ENCODE peak calls at places on chromosomes 11 and 22, in five cellular contexts. C is WTC11; B is activated CD8-positive, alpha-beta T cell treated with anti-CD3 and anti-CD28 coated beads for 36 hours; T is GM10248; L is HCT116. W is an unnamed sample.

GRCh38 chr11:15483205-15483604 is 368.5 kb downstream of the INSC start:
- DNase-seq in C (no peak), B (no peak), T (no peak), L (no peak), W (no peak)

GRCh38 chr11:90171359-90171758 is 36.9 kb downstream of the NAALAD2 start:
- DNase-seq in C (no peak), B (no peak), T (no peak), L (no peak), W (no peak)

GRCh38 chr22:29073618-29074275 is 912 bp downstream of the KREMEN1 start:
- DNase-seq in C (peak), B (no peak), T (no peak), L (no peak), W (peak)

GRCh38 chr11:134120143-134120850 is 51.4 kb downstream of the JAM3 start:
- DNase-seq in C (no peak), B (no peak), T (no peak), L (no peak), W (no peak)

GRCh38 chr11:109071712-109072524 is 350.1 kb upstream of the C11orf87 start:
- DNase-seq in C (no peak), B (no peak), T (no peak), L (no peak), W (no peak)

GRCh38 chr11:45817191-45817590 is 12.2 kb downstream of the SLC35C1 start:
- DNase-seq in C (no peak), B (no peak), T (peak), L (no peak), W (no peak)

GRCh38 chr11:12376259-12376971 is 956 bp upstream of the PARVA start:
- DNase-seq in C (no peak), B (no peak), T (no peak), L (no peak), W (no peak)

GRCh38 chr11:9562716-9563115 is 10.8 kb upstream of the WEE1 start:
- DNase-seq in C (no peak), B (peak), T (no peak), L (no peak), W (no peak)

GRCh38 chr22:32815943-32816342 is 14.4 kb downstream of the TIMP3 start:
- DNase-seq in C (no peak), B (no peak), T (no peak), L (no peak), W (no peak)

GRCh38 chr11:15171956-15172355 is 57.2 kb downstream of the INSC start:
- DNase-seq in C (no peak), B (no peak), T (no peak), L (no peak), W (no peak)

GRCh38 chr22:46050916-46051614 is 74.1 kb upstream of the WNT7B start:
- DNase-seq in C (peak), B (no peak), T (no peak), L (no peak), W (no peak)

GRCh38 chr22:38601221-38601764 is 31.3 kb upstream of the DMC1 start:
- DNase-seq in C (no peak), B (no peak), T (no peak), L (no peak), W (no peak)

GRCh38 chr22:17258015-17258827 is 39.0 kb upstream of the ADA2 start:
- DNase-seq in C (peak), B (peak), T (peak), L (no peak), W (no peak)

DNA sequence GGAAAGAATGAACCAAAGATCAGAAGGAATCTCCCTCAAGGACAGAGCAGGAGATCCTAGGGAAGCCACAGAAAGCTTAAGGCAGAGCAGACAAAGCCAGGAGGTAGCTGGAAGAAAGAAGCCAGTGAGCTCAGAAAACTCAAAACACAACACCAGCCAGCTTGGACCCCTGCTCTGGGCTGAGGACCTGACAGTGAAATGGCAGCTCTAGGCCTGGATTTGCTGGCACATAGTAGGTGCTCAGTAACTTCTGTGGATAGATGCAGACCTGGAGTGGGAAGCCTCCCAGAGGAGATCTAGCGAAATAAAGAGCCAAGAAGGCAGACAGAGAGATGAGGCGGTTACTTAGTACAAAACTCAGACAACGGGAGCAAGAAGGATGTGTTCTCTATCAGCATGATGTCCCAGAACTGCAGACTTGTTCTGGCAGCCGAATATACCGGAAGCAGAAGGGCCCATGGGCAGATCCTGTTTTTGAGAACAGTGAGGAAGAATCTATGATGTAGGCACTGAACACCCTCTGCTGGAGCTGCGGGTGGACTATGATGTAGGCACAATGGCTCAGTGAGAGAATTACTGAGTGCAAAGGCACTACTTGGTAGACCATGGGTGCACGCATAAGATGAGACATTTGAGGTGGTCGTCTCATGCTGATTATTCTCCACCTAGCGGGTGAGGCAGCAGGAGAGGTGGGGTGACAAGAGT is 4.8 kb downstream of the ROBO4 start:
- DNase-seq in C (no peak), B (no peak), T (no peak), L (no peak), W (peak)
- TF ChIP-seq CTCF in C (no peak), B (no peak), T (no peak), L (no peak), W (no peak)

GRCh38 chr22:20193761-20194494 is 43.1 kb upstream of the CCDC188 start:
- DNase-seq in C (no peak), B (no peak), T (no peak), L (no peak), W (no peak)

GRCh38 chr22:20192972-20193760 is 42.3 kb upstream of the CCDC188 start:
- DNase-seq in C (peak), B (no peak), T (no peak), L (no peak), W (no peak)

GRCh38 chr22:20196094-20196840 is 45.4 kb upstream of the CCDC188 start:
- DNase-seq in C (no peak), B (no peak), T (no peak), L (no peak), W (no peak)

GRCh38 chr22:20192293-20192971 is 41.6 kb upstream of the CCDC188 start:
- DNase-seq in C (no peak), B (no peak), T (no peak), L (no peak), W (no peak)

DNA sequence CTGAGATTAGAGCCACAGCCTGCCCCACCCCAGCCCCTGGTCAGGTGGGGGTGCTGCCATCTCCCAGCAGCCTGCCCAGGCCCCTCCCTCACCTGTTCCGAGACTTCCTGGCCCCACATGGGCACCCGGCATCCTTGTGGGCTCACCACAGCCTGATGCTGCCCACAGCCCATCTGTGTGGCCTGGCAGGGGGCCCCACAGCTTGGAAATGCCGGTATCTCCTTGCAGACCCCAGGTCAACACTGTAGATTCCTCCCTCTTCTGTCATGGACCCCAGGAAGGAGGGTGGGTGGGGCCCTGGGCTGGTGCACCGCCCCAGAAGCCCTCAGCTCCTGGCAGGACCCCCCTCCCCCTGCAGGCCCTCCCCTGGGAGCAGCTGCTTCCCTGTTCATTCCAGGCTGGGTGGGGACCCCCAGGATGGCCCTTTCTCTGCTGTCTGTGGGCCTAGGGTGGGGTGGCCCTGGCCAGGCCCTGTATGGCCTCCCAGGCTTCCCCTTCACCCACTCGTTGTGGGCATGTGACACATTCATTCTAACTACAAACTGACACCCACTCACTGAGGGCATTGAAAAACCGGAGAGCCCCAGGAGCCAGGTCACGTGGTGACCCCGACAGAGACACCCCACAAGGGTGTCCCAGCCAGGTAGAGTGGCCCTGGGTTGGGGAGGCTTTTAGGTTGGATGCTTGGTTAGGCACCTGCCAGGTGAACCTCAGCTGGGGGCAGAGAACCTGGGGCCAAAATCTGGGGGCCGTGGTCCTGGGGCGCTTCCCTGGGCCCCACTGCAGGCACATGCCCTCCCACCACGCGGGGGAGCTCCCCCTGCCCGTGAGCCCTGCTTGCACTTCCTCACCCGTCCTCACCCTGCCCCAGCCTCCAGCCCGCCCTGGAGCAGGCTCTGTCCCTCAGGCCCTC is 44.1 kb upstream of the CCDC188 start:
- DNase-seq in C (no peak), B (peak), T (peak), L (no peak), W (no peak)
- TF ChIP-seq CTCF in C (no peak), B (no peak), T (no peak), L (no peak), W (no peak)

DNA sequence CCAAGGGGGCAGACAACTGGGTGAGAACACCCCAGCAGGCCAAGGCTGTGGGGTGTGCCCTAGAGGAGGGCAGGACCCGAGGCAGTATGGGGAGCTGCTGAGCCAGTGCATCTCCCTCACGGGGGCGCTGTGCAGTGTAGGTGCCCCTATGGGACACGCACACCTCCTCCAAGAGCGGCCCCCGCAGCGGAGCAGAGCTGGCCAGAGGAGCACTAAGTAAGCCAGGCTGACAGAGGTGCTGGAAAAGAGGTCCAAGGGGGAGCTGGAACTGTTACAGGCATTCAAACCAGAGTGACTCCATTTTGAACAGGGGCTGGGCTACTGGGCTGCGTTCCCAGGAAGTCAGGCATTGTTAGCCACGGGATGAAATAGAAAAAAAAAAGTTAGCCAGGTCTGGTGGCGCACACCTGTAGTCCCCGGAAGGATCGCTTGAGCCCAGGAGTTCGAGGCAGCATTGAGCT is 41.8 kb downstream of the TST start:
- DNase-seq in C (peak), B (peak), T (peak), L (no peak), W (peak)
- TF ChIP-seq CTCF in C (peak), B (peak), T (peak), L (peak), W (no peak)

GRCh38 chr11:125085301-125086081 is 22.4 kb downstream of the SLC37A2 start:
- DNase-seq in C (peak), B (no peak), T (peak), L (no peak), W (no peak)
- TF ChIP-seq CTCF in C (no peak), B (no peak), T (peak), L (no peak), W (no peak)

GRCh38 chr11:67648140-67648795 is 2.3 kb downstream of the ACY3 start:
- DNase-seq in C (peak), B (peak), T (peak), L (peak), W (peak)
- TF ChIP-seq CTCF in C (no peak), B (peak), T (peak), L (peak), W (no peak)

GRCh38 chr11:71238285-71238875 is 14.0 kb downstream of the SHANK2 start:
- DNase-seq in C (no peak), B (no peak), T (no peak), L (no peak), W (no peak)

GRCh38 chr11:71240865-71241691 is 11.3 kb downstream of the SHANK2 start:
- DNase-seq in C (peak), B (no peak), T (no peak), L (no peak), W (no peak)

GRCh38 chr11:71238941-71239340 is 13.4 kb downstream of the SHANK2 start:
- DNase-seq in C (no peak), B (no peak), T (no peak), L (no peak), W (no peak)

GRCh38 chr11:71240061-71240690 is 12.2 kb downstream of the SHANK2 start:
- DNase-seq in C (no peak), B (no peak), T (no peak), L (no peak), W (no peak)

GRCh38 chr11:71239581-71239980 is 12.8 kb downstream of the SHANK2 start:
- DNase-seq in C (no peak), B (no peak), T (no peak), L (no peak), W (no peak)
- TF ChIP-seq CTCF in C (no peak), B (no peak), T (no peak), L (no peak), W (no peak)

GRCh38 chr11:18188796-18189195 is 16.2 kb downstream of the MRGPRX4 start:
- DNase-seq in C (no peak), B (no peak), T (no peak), L (no peak), W (no peak)

GRCh38 chr11:18191376-18191775 is 18.7 kb downstream of the MRGPRX4 start:
- DNase-seq in C (no peak), B (no peak), T (no peak), L (no peak), W (no peak)

GRCh38 chr11:18196532-18196931 is 23.9 kb downstream of the MRGPRX4 start:
- DNase-seq in C (no peak), B (no peak), T (no peak), L (no peak), W (no peak)

DNA sequence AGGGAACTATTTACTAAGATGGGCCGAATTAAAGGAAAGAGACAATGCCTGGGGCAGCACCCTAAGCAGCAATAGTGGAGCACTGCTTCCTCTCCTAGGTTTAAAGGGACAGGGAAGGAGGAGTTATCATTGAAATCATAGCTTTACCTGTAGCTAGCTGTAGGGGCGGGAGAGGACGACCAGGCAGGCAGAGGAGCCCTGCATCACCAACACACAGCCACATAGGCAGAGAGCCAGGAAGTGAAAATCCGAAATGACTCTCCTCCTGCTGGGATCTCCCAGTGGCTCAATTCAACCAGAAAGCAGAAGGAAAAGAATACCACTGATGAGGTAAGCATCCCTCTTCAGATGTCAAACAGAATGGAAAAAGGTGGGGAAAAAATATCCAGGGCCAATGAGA is 20.4 kb downstream of the MRGPRX4 start:
- DNase-seq in C (peak), B (no peak), T (peak), L (no peak), W (no peak)
- TF ChIP-seq CTCF in C (no peak), B (no peak), T (no peak), L (no peak), W (no peak)

GRCh38 chr11:126457817-126458216 is 102.3 kb downstream of the ST3GAL4 start:
- DNase-seq in C (no peak), B (no peak), T (no peak), L (no peak), W (no peak)

GRCh38 chr11:126456783-126457542 is 101.5 kb downstream of the ST3GAL4 start:
- DNase-seq in C (no peak), B (no peak), T (no peak), L (no peak), W (no peak)

GRCh38 chr11:126459691-126460404 is 104.4 kb downstream of the ST3GAL4 start:
- DNase-seq in C (no peak), B (no peak), T (no peak), L (no peak), W (no peak)

GRCh38 chr11:126452718-126453117 is 97.2 kb downstream of the ST3GAL4 start:
- DNase-seq in C (peak), B (no peak), T (no peak), L (no peak), W (no peak)

DNA sequence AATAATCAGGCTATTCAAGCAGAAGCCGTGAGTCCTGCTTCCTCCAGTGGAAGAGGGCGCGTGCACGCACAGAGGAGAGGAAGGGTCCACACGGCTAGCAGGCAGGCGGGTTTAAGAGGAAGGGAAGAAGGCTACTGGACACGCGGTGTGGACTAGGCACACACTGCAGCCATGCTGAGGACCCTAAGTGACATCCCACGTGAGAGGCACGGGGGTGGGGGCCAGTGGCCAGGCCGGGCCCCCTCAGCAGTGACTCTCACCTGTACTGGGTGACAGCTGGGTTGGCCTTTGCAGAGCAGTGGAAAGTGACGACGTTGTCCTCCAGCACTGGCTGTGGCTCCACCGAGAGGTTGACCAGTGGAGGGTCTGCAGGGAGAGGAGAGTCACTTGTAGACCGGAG is 100.6 kb downstream of the ST3GAL4 start:
- DNase-seq in C (no peak), B (no peak), T (no peak), L (no peak), W (no peak)
- TF ChIP-seq CTCF in C (no peak), B (no peak), T (no peak), L (no peak), W (no peak)

GRCh38 chr11:100908746-100909145 is 220.9 kb downstream of the PGR start:
- DNase-seq in C (no peak), B (no peak), T (no peak), L (no peak), W (no peak)

GRCh38 chr11:100902454-100903141 is 215.5 kb downstream of the ARHGAP42 start:
- DNase-seq in C (no peak), B (no peak), T (no peak), L (no peak), W (no peak)

GRCh38 chr11:100905684-100906083 is 218.6 kb downstream of the ARHGAP42 start:
- DNase-seq in C (no peak), B (no peak), T (no peak), L (no peak), W (no peak)

DNA sequence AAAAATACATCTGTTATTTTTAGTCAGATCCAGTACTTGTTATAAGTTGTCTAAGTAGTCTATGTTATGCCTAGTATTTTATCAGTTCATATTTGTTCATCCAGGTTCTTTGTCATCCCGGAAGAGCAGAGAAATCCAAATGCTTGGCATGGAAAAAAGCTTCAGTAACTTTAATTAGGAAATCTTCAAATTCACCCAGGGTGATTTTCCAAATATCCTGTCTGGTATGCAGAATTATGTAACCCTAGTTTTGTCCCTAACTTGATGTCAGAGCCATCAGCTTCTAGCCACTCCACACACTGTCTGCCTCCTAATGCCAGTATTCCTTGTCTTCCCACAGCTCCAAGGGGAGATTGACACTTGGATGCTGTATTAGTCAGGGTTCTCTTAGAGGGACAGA is 216.2 kb downstream of the ARHGAP42 start:
- DNase-seq in C (no peak), B (no peak), T (no peak), L (no peak), W (no peak)
- TF ChIP-seq CTCF in C (no peak), B (no peak), T (no peak), L (no peak), W (no peak)